ENCODE peak calls at places on chromosomes 1 and 21, in six cellular contexts. I, B, X, O, V and P are unnamed samples.

GRCh38 chr21:10521091-10521598 is at the start of gene TPTE:
- DNase-seq in I (no peak), B (no peak), X (no peak), O (no peak), V (no peak), P (peak; percentile 91)

GRCh38 chr21:26546698-26547097 is 26.4 kb downstream of the CYYR1 start:
- DNase-seq in I (no peak), B (no peak), X (no peak), O (no peak), V (no peak), P (no peak)

GRCh38 chr1:204224655-204225054 is 10.9 kb upstream of the GOLT1A start:
- DNase-seq in I (no peak), B (no peak), X (no peak), O (no peak), V (no peak), P (no peak)

GRCh38 chr1:29162476-29163138 is 19.1 kb downstream of the SRSF4 start:
- DNase-seq in I (no peak), B (no peak), X (no peak), O (peak; percentile 83), V (no peak), P (no peak)

GRCh38 chr1:31708324-31708723 is 4.5 kb upstream of the COL16A1 start:
- DNase-seq in I (peak; percentile 77), B (no peak), X (no peak), O (no peak), V (no peak), P (no peak)

GRCh38 chr21:35428927-35429326 is 379.8 kb upstream of the RUNX1 start:
- DNase-seq in I (no peak), B (no peak), X (no peak), O (no peak), V (no peak), P (no peak)

GRCh38 chr1:81876901-81877750 is 76.4 kb downstream of the ADGRL2 start:
- DNase-seq in I (no peak), B (no peak), X (no peak), O (no peak), V (no peak), P (no peak)

GRCh38 chr1:53552146-53552940 is 93.1 kb downstream of the DMRTB1 start:
- DNase-seq in I (peak; percentile 47), B (no peak), X (no peak), O (no peak), V (no peak), P (no peak)

GRCh38 chr1:95086949-95087533 is 14.3 kb upstream of the ALG14 start:
- DNase-seq in I (peak; percentile 89), B (no peak), X (no peak), O (no peak), V (no peak), P (peak; percentile 62)

GRCh38 chr1:3473381-3473844 is 18.9 kb downstream of the ARHGEF16 start:
- DNase-seq in I (no peak), B (no peak), X (no peak), O (peak; percentile 28), V (no peak), P (no peak)